ENCODE peak calls at places on chromosomes 11 and 22, in eight cellular contexts. G is right cardiac atrium, E is amygdala, T is HuH-7, A is NCI-H2081, P is IMR-90, M is MCF 10A, B is HCT116. F is an unnamed sample.

GRCh38 chr11:29022676-29023075 is 914.5 kb downstream of the METTL15 start:
- DNase-seq in T (no peak), P (no peak), A (no peak), M (no peak), B (no peak), G (no peak), E (no peak), F (no peak)

GRCh38 chr11:8838248-8838647 is 72.7 kb upstream of the AKIP1 start:
- DNase-seq in E (no peak), T (no peak), A (no peak), M (peak), P (peak), G (no peak), B (no peak), F (no peak)

GRCh38 chr11:10325398-10326079 is 20.7 kb downstream of the ADM start:
- DNase-seq in G (no peak), E (no peak), T (no peak), P (peak), A (no peak), B (no peak), M (peak), F (no peak)

GRCh38 chr22:49662681-49663080 is 165.0 kb downstream of the BRD1 start:
- DNase-seq in G (no peak), M (no peak), P (no peak), B (no peak), T (no peak), A (no peak), E (no peak), F (no peak)

GRCh38 chr22:41848468-41848867 is 15.6 kb downstream of the SREBF2 start:
- DNase-seq in B (no peak), P (no peak), M (peak), E (no peak), T (peak), G (peak), A (no peak), F (no peak)

GRCh38 chr11:131579932-131580387 is 209.5 kb downstream of the NTM start:
- DNase-seq in T (peak), A (peak), P (peak), G (no peak), E (no peak), B (no peak), M (no peak), F (no peak)

GRCh38 chr11:72122607-72123006 is 10.1 kb upstream of the ANAPC15 start:
- DNase-seq in P (no peak), B (no peak), G (no peak), T (no peak), A (no peak), M (no peak), E (no peak), F (no peak)

GRCh38 chr22:30919973-30920372 is 48.6 kb downstream of the MORC2 start:
- DNase-seq in G (no peak), P (no peak), A (no peak), B (no peak), E (no peak), T (no peak), M (no peak), F (no peak)

GRCh38 chr11:70339066-70339465 is 59.3 kb upstream of the CTTN start:
- DNase-seq in A (no peak), M (no peak), E (no peak), T (no peak), B (no peak), G (no peak), P (no peak), F (no peak)

GRCh38 chr11:131691558-131692041 is 321.2 kb downstream of the NTM start:
- DNase-seq in P (peak), T (peak), B (no peak), A (peak), E (no peak), M (no peak), G (peak), F (no peak)

GRCh38 chr11:20002312-20003216 is 157.7 kb downstream of the DBX1 start:
- DNase-seq in P (no peak), T (peak), M (no peak), G (no peak), A (no peak), B (no peak), E (no peak), F (no peak)

GRCh38 chr11:19680824-19681368 is 31.7 kb upstream of the NAV2 start:
- DNase-seq in A (no peak), B (no peak), G (no peak), E (no peak), P (peak), T (no peak), M (no peak), F (no peak)

GRCh38 chr11:13261600-13262061 is 16.0 kb upstream of the BMAL1 start:
- DNase-seq in A (no peak), T (no peak), B (peak), G (no peak), E (no peak), P (peak), M (peak), F (no peak)

GRCh38 chr11:40746282-40746681 is 713.2 kb downstream of the LRRC4C start:
- DNase-seq in G (no peak), T (no peak), P (no peak), M (no peak), B (no peak), E (no peak), A (no peak), F (no peak)

GRCh38 chr22:35126993-35127392 is 61.0 kb downstream of the ISX start:
- DNase-seq in B (no peak), T (no peak), G (no peak), P (no peak), A (no peak), E (no peak), M (no peak), F (no peak)

GRCh38 chr11:108199446-108200321 is 22.8 kb downstream of the NPAT start:
- DNase-seq in A (no peak), E (no peak), G (no peak), T (no peak), P (peak), M (peak), B (no peak), F (no peak)

GRCh38 chr11:111066861-111067260 is 178.7 kb upstream of the POU2AF2 start:
- DNase-seq in P (no peak), A (no peak), T (no peak), M (no peak), E (no peak), G (no peak), B (no peak), F (no peak)

GRCh38 chr11:80163441-80163840 is 722.6 kb upstream of the TENM4 start:
- DNase-seq in M (no peak), T (no peak), B (no peak), P (no peak), E (no peak), G (no peak), A (no peak), F (no peak)

GRCh38 chr22:26642465-26643367 is 14.7 kb upstream of the MIAT start:
- DNase-seq in M (no peak), G (peak), P (no peak), T (no peak), E (no peak), B (no peak), A (peak), F (no peak)

GRCh38 chr11:11841121-11841604 is 609 bp upstream of the USP47 start:
- DNase-seq in E (no peak), G (peak), A (peak), P (no peak), M (peak), T (peak), B (peak), F (peak)

GRCh38 chr11:15558513-15559181 is 443.9 kb downstream of the INSC start:
- DNase-seq in T (no peak), B (no peak), G (no peak), E (no peak), P (no peak), M (no peak), A (no peak), F (no peak)

GRCh38 chr11:33684003-33684715 is 16.5 kb downstream of the C11orf91 start:
- DNase-seq in B (no peak), T (no peak), G (no peak), A (no peak), P (no peak), E (no peak), M (no peak), F (no peak)

GRCh38 chr22:26848244-26848920 is 191.0 kb downstream of the MIAT start:
- DNase-seq in M (peak), A (no peak), E (no peak), B (no peak), T (no peak), P (no peak), G (peak), F (no peak)

GRCh38 chr22:49622241-49623105 is 205.2 kb downstream of the BRD1 start:
- DNase-seq in A (no peak), B (no peak), P (no peak), T (no peak), G (peak), E (no peak), M (no peak), F (no peak)

GRCh38 chr22:23225724-23226496 is 45.6 kb downstream of the BCR start:
- DNase-seq in T (no peak), P (no peak), B (no peak), E (no peak), A (no peak), G (peak), M (peak), F (no peak)

GRCh38 chr22:23218867-23219251 is 38.5 kb downstream of the BCR start:
- DNase-seq in M (no peak), G (peak), A (no peak), P (peak), B (no peak), E (no peak), T (peak), F (no peak)

GRCh38 chr11:104654414-104654813 is 243.8 kb downstream of the CASP12 start:
- DNase-seq in E (no peak), M (no peak), B (no peak), A (no peak), P (no peak), G (no peak), T (no peak), F (no peak)

GRCh38 chr11:61697093-61697492 is 16.9 kb downstream of the DAGLA start:
- DNase-seq in P (no peak), E (no peak), B (no peak), G (peak), M (peak), A (no peak), T (no peak), F (no peak)

GRCh38 chr22:47233316-47234243 is 471.1 kb downstream of the TBC1D22A start:
- DNase-seq in A (no peak), E (no peak), P (no peak), G (no peak), M (no peak), B (no peak), T (no peak), F (no peak)

GRCh38 chr11:65700377-65700776 is 11.7 kb upstream of the KAT5 start:
- DNase-seq in T (no peak), A (peak), B (no peak), G (no peak), E (no peak), P (no peak), M (no peak), F (no peak)